ENCODE peak calls at places on chromosomes 16 and 17, in five cellular contexts. Q, X, R, B and M are unnamed samples.

GRCh38 chr16:23072084-23072599 is 77.1 kb downstream of the USP31 start:
- DNase-seq in Q (no peak), X (peak; percentile 71), R (peak; percentile 92), B (peak; percentile 80), M (peak; percentile 84)

GRCh38 chr17:3603119-3603869 is 5.9 kb downstream of the TRPV1 start:
- DNase-seq in Q (no peak), X (no peak), R (no peak), B (no peak), M (no peak)

GRCh38 chr17:65198653-65199382 is 61.6 kb downstream of the RGS9 start:
- DNase-seq in Q (peak; percentile 47), X (peak; percentile 90), R (no peak), B (no peak), M (no peak)

GRCh38 chr16:49067776-49068175 is 213.9 kb downstream of the CBLN1 start:
- DNase-seq in Q (no peak), X (no peak), R (no peak), B (no peak), M (no peak)

GRCh38 chr17:2402517-2402916 is 1.7 kb upstream of the MNT start:
- DNase-seq in Q (no peak), X (no peak), R (peak; percentile 74), B (no peak), M (no peak)

GRCh38 chr16:89312598-89313299 is 95.2 kb downstream of the ZNF778 start:
- DNase-seq in Q (no peak), X (no peak), R (no peak), B (no peak), M (no peak)

GRCh38 chr17:50139950-50140885 is 10.3 kb upstream of the SAMD14 start:
- DNase-seq in Q (peak; percentile 77), X (peak; percentile 98), R (peak; percentile 91), B (peak; percentile 81), M (peak; percentile 85)

GRCh38 chr16:83901101-83901500 is 2.2 kb downstream of the MLYCD start:
- DNase-seq in Q (no peak), X (no peak), R (no peak), B (no peak), M (no peak)

GRCh38 chr16:57190136-57190535 is 4.0 kb downstream of the RSPRY1 start:
- DNase-seq in Q (no peak), X (no peak), R (no peak), B (no peak), M (no peak)

GRCh38 chr17:46088595-46088994 is 89.5 kb downstream of the STH start:
- DNase-seq in Q (no peak), X (no peak), R (no peak), B (no peak), M (no peak)

GRCh38 chr17:67143318-67143717 is 99.0 kb downstream of the CACNG1 start:
- DNase-seq in Q (no peak), X (no peak), R (no peak), B (no peak), M (no peak)

GRCh38 chr17:33948299-33948698 is 306.8 kb upstream of the CCL2 start:
- DNase-seq in Q (no peak), X (no peak), R (no peak), B (no peak), M (no peak)

GRCh38 chr17:41919840-41920579 is 1.3 kb upstream of the ACLY start:
- DNase-seq in Q (no peak), X (no peak), R (peak; percentile 75), B (no peak), M (no peak)

GRCh38 chr16:87956169-87956770 is 5.0 kb downstream of the BANP start:
- DNase-seq in Q (no peak), X (no peak), R (no peak), B (no peak), M (peak; percentile 53)

GRCh38 chr16:81483064-81483969 is 38.7 kb downstream of the CMIP start:
- DNase-seq in Q (peak; percentile 36), X (no peak), R (no peak), B (no peak), M (no peak)

GRCh38 chr17:36128411-36128978 is 24.9 kb downstream of the CCL4 start:
- DNase-seq in Q (no peak), X (no peak), R (no peak), B (no peak), M (peak; percentile 69)

GRCh38 chr17:56902350-56902749 is 11.5 kb downstream of the TRIM25 start:
- DNase-seq in Q (no peak), X (no peak), R (no peak), B (no peak), M (no peak)

GRCh38 chr16:2437032-2437790 is 8.0 kb downstream of the CCNF start:
- DNase-seq in Q (no peak), X (no peak), R (peak; percentile 57), B (no peak), M (no peak)

GRCh38 chr16:64615647-64616280 is 506.1 kb downstream of the CDH11 start:
- DNase-seq in Q (no peak), X (no peak), R (no peak), B (no peak), M (no peak)

GRCh38 chr17:15513859-15514446 is 46.5 kb upstream of the CDRT4 start:
- DNase-seq in Q (no peak), X (no peak), R (no peak), B (no peak), M (no peak)

GRCh38 chr16:3961449-3961849 is 80.9 kb upstream of the CREBBP start:
- DNase-seq in Q (peak; percentile 65), X (no peak), R (no peak), B (no peak), M (no peak)

GRCh38 chr17:8857919-8858318 is 9.6 kb downstream of the PIK3R6 start:
- DNase-seq in Q (no peak), X (no peak), R (no peak), B (no peak), M (no peak)
- TF ChIP-seq POLR2AphosphoS5 in Q (no peak), X (no peak), R (no peak), B (no peak), M (no peak)

GRCh38 chr16:24539295-24539849 is at the start of gene RBBP6:
- DNase-seq in Q (peak; percentile 94), X (peak; percentile 94), R (peak; percentile 98), B (peak; percentile 96), M (peak; percentile 95)
- TF ChIP-seq EP300 in Q (no peak), X (no peak), R (peak; percentile 82), B (peak; percentile 86), M (peak; percentile 37)

DNA sequence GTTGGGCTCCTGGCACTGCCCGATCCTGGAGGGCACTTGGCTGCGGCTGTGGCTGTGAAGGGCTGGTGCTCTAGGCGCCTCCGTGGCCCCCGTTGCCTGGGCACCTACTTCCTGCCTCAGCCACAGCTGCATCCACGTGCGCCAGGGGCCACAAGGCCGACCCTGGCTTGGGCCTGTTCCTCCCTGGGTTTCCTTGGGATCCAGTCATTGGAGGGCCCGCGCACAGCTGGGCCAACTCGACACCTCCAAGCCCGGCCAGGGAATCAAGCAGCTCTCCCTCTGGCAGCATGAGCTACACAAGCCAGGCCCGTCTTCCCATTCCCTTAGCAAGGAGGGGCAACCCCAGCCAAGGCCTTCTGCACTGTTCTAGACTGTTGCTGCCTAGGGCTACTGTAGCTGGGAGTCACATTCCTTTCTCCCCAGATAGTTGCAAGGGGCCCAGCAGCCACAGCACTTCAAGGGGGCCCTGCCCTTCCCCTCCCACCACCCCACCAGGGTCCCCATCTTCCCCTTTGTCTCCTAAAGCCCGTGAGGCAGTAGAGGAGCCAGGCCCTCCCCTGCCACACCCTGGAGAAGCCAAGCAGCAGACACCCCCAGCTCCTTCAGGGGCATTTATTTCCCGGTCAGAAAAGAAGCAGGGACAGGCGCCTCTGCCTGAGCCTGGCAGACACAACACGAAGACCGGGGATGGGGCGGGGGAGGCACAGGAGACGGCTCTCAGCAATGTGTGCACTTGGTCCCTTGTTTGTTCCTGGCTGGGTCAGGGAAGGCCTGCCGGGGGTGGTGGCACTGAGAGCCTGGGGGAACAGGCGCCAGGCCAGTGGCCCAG is 3.8 kb downstream of the ARHGDIA start:
- DNase-seq in Q (peak; percentile 50), X (peak; percentile 48), R (no peak), B (peak; percentile 52), M (peak; percentile 63)
- TF ChIP-seq POLR2AphosphoS5 in Q (peak; percentile 48), X (peak; percentile 81), R (peak; percentile 44), B (peak; percentile 70), M (peak; percentile 53)

GRCh38 chr17:43779145-43780125 is 658 bp upstream of the DUSP3 start:
- DNase-seq in Q (peak; percentile 58), X (no peak), R (peak; percentile 69), B (no peak), M (no peak)

GRCh38 chr17:43780135-43780534 is at the start of gene CFAP97D1:
- DNase-seq in Q (no peak), X (no peak), R (no peak), B (no peak), M (no peak)

GRCh38 chr17:43782903-43783462 is 2.7 kb downstream of the CFAP97D1 start:
- DNase-seq in Q (no peak), X (no peak), R (no peak), B (no peak), M (no peak)

GRCh38 chr17:43774304-43775250 is 4.2 kb downstream of the DUSP3 start:
- DNase-seq in Q (no peak), X (no peak), R (no peak), B (no peak), M (no peak)

DNA sequence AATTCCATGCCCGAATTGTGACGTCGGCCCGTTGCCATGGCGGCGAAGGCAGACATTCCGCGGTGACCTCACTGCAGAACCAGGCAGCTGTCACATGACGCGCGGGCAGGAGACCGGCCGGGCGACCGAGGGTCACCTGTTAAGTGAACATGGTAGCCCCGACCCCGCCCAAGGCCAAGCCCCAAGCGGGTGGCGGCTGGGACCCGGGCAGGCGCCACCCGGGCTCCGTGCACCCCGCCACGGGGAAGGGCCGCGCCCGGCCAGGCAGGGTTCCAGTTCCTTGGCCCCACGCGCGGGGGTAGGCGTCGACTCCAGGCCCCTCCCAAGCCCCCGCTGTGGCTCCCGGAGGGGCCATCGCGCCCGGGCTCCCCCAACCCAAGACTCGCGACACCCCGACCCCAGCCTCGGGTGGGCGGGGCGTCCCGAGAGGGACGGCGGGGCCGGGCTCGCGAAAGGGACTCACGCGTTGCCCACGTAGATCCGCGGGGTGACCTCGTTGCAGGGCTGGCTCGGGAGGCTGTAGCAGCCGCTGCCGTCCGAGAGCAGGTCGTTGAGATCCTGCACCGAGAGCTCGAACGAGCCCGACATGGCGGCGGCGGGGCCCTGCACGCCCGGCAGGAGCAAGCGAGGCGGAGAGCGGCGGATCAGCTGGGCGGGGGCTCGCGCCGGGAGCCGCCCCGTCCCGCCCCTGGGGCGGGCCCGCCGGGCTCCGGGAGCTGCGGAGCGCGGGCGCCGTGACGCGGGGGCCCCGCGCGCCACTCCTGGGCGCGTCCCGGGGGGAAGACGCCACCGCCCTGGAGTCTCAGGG is at the start of gene DUSP3:
- DNase-seq in Q (peak; percentile 92), X (peak; percentile 97), R (peak; percentile 98), B (peak; percentile 98), M (peak; percentile 96)
- TF ChIP-seq EP300 in Q (no peak), X (no peak), R (peak; percentile 66), B (peak; percentile 16), M (peak; percentile 56)

DNA sequence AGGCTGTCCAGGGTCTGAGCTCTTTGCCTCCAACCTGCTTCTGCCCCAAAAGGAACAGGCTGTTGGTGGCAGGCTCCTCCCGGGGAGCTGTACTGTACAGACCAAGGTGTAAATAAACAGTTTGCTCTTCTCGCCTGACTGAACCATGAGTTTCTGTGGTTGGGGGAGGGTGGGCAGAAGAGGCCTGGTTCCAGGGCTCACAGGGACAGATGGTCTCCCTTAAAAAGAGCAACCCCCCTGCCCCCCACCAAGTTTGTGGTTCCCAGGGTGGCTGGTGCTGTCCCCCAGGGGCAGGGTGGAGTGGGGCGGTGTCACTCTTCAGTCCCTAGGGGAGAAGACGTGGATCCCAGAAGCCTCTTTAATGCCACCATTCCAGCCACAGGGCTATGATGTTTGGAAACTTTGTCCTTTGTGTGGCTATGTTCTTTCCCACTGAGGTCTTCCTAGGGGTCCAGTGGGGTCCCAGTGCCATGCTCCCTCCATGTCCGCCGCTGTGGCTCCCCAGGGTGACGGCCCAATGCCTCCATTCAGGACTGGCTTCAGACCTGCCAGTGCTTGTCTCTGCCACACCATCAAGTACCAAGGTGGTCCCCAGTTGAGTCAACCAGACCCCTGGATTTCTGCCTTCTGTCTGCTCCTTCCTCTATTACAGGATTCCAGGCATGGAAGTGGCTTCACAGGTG is 146.7 kb downstream of the RAB11FIP4 start:
- DNase-seq in Q (no peak), X (no peak), R (no peak), B (no peak), M (peak; percentile 66)
- TF ChIP-seq POLR2AphosphoS5 in Q (no peak), X (no peak), R (no peak), B (no peak), M (no peak)